ENCODE peak calls at places on chromosomes 3 and 15, in ten cellular contexts. I is NCI-H1105; E is brain pericyte; T is brain microvascular endothelial cell; S is GM10248; J is stimulated activated naive B cell treated with anti-CD40 and anti-IgM and Interleukin-4, amounts not matched to agents 10 μg/mL and 1 μg/mL and 100 μg/mL, for 72 hours; V is hippocampal formation; Z is skeletal muscle cell; R is A549; O is AG04450. M is an unnamed sample.

GRCh38 chr3:113532698-113533533 is 561 bp downstream of the SIDT1 start:
- DNase-seq in V (no peak), J (peak; percentile 49), R (peak; percentile 20), E (no peak), S (peak; percentile 50), Z (no peak), I (peak; percentile 30), T (no peak), O (no peak), M (no peak)

GRCh38 chr3:46893763-46894162 is 16.2 kb downstream of the PTH1R start:
- DNase-seq in Z (no peak), O (no peak), I (no peak), R (no peak), J (no peak), E (no peak), T (no peak), S (no peak), V (no peak), M (no peak)

GRCh38 chr3:21754839-21755238 is 3.8 kb upstream of the ZNF385D start:
- DNase-seq in E (no peak), O (no peak), I (no peak), S (no peak), J (no peak), R (no peak), Z (no peak), V (no peak), T (no peak), M (no peak)

GRCh38 chr3:37863949-37864822 is 2.5 kb downstream of the CTDSPL start:
- DNase-seq in Z (no peak), R (no peak), I (peak; percentile 11), J (no peak), O (no peak), E (no peak), T (no peak), S (no peak), V (no peak), M (no peak)

GRCh38 chr15:43977072-43977884 is 150.5 kb downstream of the WDR76 start:
- DNase-seq in T (no peak), S (peak; percentile 30), E (no peak), Z (no peak), I (no peak), R (no peak), V (no peak), O (no peak), J (no peak), M (no peak)

GRCh38 chr3:126431103-126431534 is 36.4 kb downstream of the CFAP100 start:
- DNase-seq in I (no peak), S (peak; percentile 77), V (no peak), R (no peak), O (no peak), J (peak; percentile 51), Z (no peak), E (no peak), T (no peak), M (peak; percentile 73)

GRCh38 chr15:35533130-35534110 is 12.5 kb downstream of the DPH6 start:
- DNase-seq in Z (peak; percentile 45), E (no peak), V (no peak), I (no peak), S (no peak), J (no peak), T (peak; percentile 5), R (no peak), O (no peak), M (no peak)

GRCh38 chr3:117128876-117129275 is 419.3 kb downstream of the TUSC7 start:
- DNase-seq in O (no peak), T (no peak), V (no peak), Z (no peak), J (no peak), R (no peak), S (no peak), E (no peak), I (no peak), M (no peak)

GRCh38 chr3:72145506-72146380 is 360.8 kb upstream of the PROK2 start:
- DNase-seq in E (no peak), J (no peak), T (peak; percentile 74), I (no peak), S (no peak), O (no peak), V (peak; percentile 25), Z (peak; percentile 95), R (no peak), M (no peak)

GRCh38 chr3:10140996-10141546 is 507 bp upstream of the VHL start:
- DNase-seq in E (no peak), I (no peak), T (no peak), O (no peak), J (no peak), S (no peak), V (no peak), R (no peak), Z (no peak), M (no peak)

GRCh38 chr3:52310861-52311566 is 5.1 kb upstream of the DNAH1 start:
- DNase-seq in O (no peak), V (no peak), S (peak; percentile 87), E (no peak), T (peak; percentile 44), Z (no peak), J (peak; percentile 70), R (no peak), I (no peak), M (no peak)

GRCh38 chr3:43768594-43768993 is 77.9 kb downstream of the ABHD5 start:
- DNase-seq in E (no peak), I (no peak), V (no peak), R (no peak), T (no peak), O (no peak), J (no peak), Z (peak; percentile 70), S (no peak), M (no peak)

GRCh38 chr3:14300721-14301377 is 101.6 kb upstream of the SLC6A6 start:
- DNase-seq in J (no peak), Z (no peak), V (no peak), T (no peak), R (no peak), S (no peak), E (no peak), I (no peak), O (no peak), M (no peak)

GRCh38 chr15:85700767-85701166 is 94.0 kb downstream of the KLHL25 start:
- DNase-seq in O (no peak), V (no peak), S (no peak), R (no peak), T (no peak), E (no peak), J (no peak), I (no peak), Z (no peak), M (no peak)

GRCh38 chr3:163422671-163423070 is 1655.6 kb downstream of the SI start:
- DNase-seq in R (no peak), I (no peak), O (no peak), E (no peak), T (no peak), J (no peak), V (no peak), S (no peak), Z (no peak), M (no peak)

GRCh38 chr3:94544131-94544530 is 481.3 kb downstream of the NSUN3 start:
- DNase-seq in V (no peak), I (no peak), R (no peak), E (no peak), J (no peak), S (no peak), T (no peak), O (no peak), Z (no peak), M (no peak)